ENCODE peak calls at places on chromosomes 16 and 17, in eight cellular contexts. One of them, this sample, is unnamed.
A peak's percentile ranks its signal among the peaks of the same experiment; 100 is the strongest.

GRCh38 chr17:17304521-17304985 is 1.4 kb downstream of the NT5M start:
- DNase-seq in effector memory CD4-positive, alpha-beta T cell: no peak
- DNase-seq in CD4-positive, CD25-positive, alpha-beta regulatory T cell: peak; percentile 46
- DNase-seq in neuronal stem cell: no peak
- DNase-seq in OCI-LY7: peak; percentile 65
- DNase-seq in colonic mucosa: no peak
- DNase-seq in MM.1S: peak; percentile 85
- DNase-seq in heart left ventricle: no peak
- DNase-seq in this sample: no peak

GRCh38 chr17:8470447-8471047 is 34.9 kb downstream of the NDEL1 start:
- DNase-seq in effector memory CD4-positive, alpha-beta T cell: no peak
- DNase-seq in CD4-positive, CD25-positive, alpha-beta regulatory T cell: no peak
- DNase-seq in MM.1S: no peak
- DNase-seq in OCI-LY7: no peak
- DNase-seq in neuronal stem cell: no peak
- DNase-seq in heart left ventricle: peak; percentile 47
- DNase-seq in colonic mucosa: no peak
- DNase-seq in this sample: peak; percentile 25

GRCh38 chr17:29862951-29863350 is 67.1 kb downstream of the SSH2 start:
- DNase-seq in MM.1S: no peak
- DNase-seq in colonic mucosa: no peak
- DNase-seq in OCI-LY7: no peak
- DNase-seq in effector memory CD4-positive, alpha-beta T cell: no peak
- DNase-seq in CD4-positive, CD25-positive, alpha-beta regulatory T cell: no peak
- DNase-seq in neuronal stem cell: no peak
- DNase-seq in heart left ventricle: no peak
- DNase-seq in this sample: no peak

GRCh38 chr16:60166-60565 is 6.5 kb downstream of the SNRNP25 start:
- DNase-seq in effector memory CD4-positive, alpha-beta T cell: no peak
- DNase-seq in CD4-positive, CD25-positive, alpha-beta regulatory T cell: no peak
- DNase-seq in neuronal stem cell: no peak
- DNase-seq in MM.1S: no peak
- DNase-seq in heart left ventricle: no peak
- DNase-seq in OCI-LY7: no peak
- DNase-seq in colonic mucosa: no peak
- DNase-seq in this sample: no peak

GRCh38 chr17:3802461-3803307 is 1.7 kb upstream of the ITGAE start:
- DNase-seq in CD4-positive, CD25-positive, alpha-beta regulatory T cell: no peak
- DNase-seq in effector memory CD4-positive, alpha-beta T cell: no peak
- DNase-seq in neuronal stem cell: no peak
- DNase-seq in heart left ventricle: no peak
- DNase-seq in colonic mucosa: no peak
- DNase-seq in MM.1S: no peak
- DNase-seq in OCI-LY7: no peak
- DNase-seq in this sample: no peak

GRCh38 chr17:79211061-79211770 is 136.6 kb downstream of the ENGASE start:
- DNase-seq in heart left ventricle: no peak
- DNase-seq in MM.1S: no peak
- DNase-seq in colonic mucosa: no peak
- DNase-seq in OCI-LY7: no peak
- DNase-seq in CD4-positive, CD25-positive, alpha-beta regulatory T cell: no peak
- DNase-seq in effector memory CD4-positive, alpha-beta T cell: no peak
- DNase-seq in neuronal stem cell: no peak
- DNase-seq in this sample: no peak

GRCh38 chr17:44970136-44970737 is 2.1 kb upstream of the C1QL1 start:
- DNase-seq in colonic mucosa: no peak
- DNase-seq in CD4-positive, CD25-positive, alpha-beta regulatory T cell: no peak
- DNase-seq in MM.1S: no peak
- DNase-seq in effector memory CD4-positive, alpha-beta T cell: no peak
- DNase-seq in neuronal stem cell: no peak
- DNase-seq in heart left ventricle: no peak
- DNase-seq in OCI-LY7: no peak
- DNase-seq in this sample: no peak

GRCh38 chr17:49508061-49508865 is 13.2 kb downstream of the NGFR start:
- DNase-seq in CD4-positive, CD25-positive, alpha-beta regulatory T cell: no peak
- DNase-seq in heart left ventricle: no peak
- DNase-seq in colonic mucosa: no peak
- DNase-seq in effector memory CD4-positive, alpha-beta T cell: no peak
- DNase-seq in MM.1S: no peak
- DNase-seq in neuronal stem cell: peak; percentile 56
- DNase-seq in OCI-LY7: no peak
- DNase-seq in this sample: no peak

GRCh38 chr17:63040816-63041215 is 74.8 kb downstream of the TANC2 start:
- DNase-seq in MM.1S: no peak
- DNase-seq in colonic mucosa: no peak
- DNase-seq in heart left ventricle: no peak
- DNase-seq in CD4-positive, CD25-positive, alpha-beta regulatory T cell: no peak
- DNase-seq in effector memory CD4-positive, alpha-beta T cell: no peak
- DNase-seq in OCI-LY7: no peak
- DNase-seq in neuronal stem cell: no peak
- DNase-seq in this sample: no peak

GRCh38 chr17:35742496-35742895 is 10.5 kb downstream of the GAS2L2 start:
- DNase-seq in MM.1S: no peak
- DNase-seq in effector memory CD4-positive, alpha-beta T cell: no peak
- DNase-seq in colonic mucosa: no peak
- DNase-seq in neuronal stem cell: no peak
- DNase-seq in CD4-positive, CD25-positive, alpha-beta regulatory T cell: no peak
- DNase-seq in OCI-LY7: no peak
- DNase-seq in heart left ventricle: no peak
- DNase-seq in this sample: no peak

GRCh38 chr16:26672206-26672605 is 394.5 kb upstream of the C16orf82 start:
- DNase-seq in heart left ventricle: no peak
- DNase-seq in effector memory CD4-positive, alpha-beta T cell: no peak
- DNase-seq in OCI-LY7: peak; percentile 25
- DNase-seq in MM.1S: no peak
- DNase-seq in CD4-positive, CD25-positive, alpha-beta regulatory T cell: no peak
- DNase-seq in neuronal stem cell: no peak
- DNase-seq in colonic mucosa: no peak
- DNase-seq in this sample: no peak

GRCh38 chr17:60086822-60087591 is 8.3 kb upstream of the HEATR6 start:
- DNase-seq in heart left ventricle: no peak
- DNase-seq in neuronal stem cell: no peak
- DNase-seq in CD4-positive, CD25-positive, alpha-beta regulatory T cell: no peak
- DNase-seq in OCI-LY7: no peak
- DNase-seq in MM.1S: no peak
- DNase-seq in colonic mucosa: no peak
- DNase-seq in effector memory CD4-positive, alpha-beta T cell: no peak
- DNase-seq in this sample: no peak

GRCh38 chr17:39196820-39197331 is 593 bp downstream of the CACNB1 start:
- DNase-seq in CD4-positive, CD25-positive, alpha-beta regulatory T cell: no peak
- DNase-seq in MM.1S: peak; percentile 90
- DNase-seq in OCI-LY7: peak; percentile 62
- DNase-seq in heart left ventricle: peak; percentile 28
- DNase-seq in neuronal stem cell: no peak
- DNase-seq in colonic mucosa: peak; percentile 58
- DNase-seq in effector memory CD4-positive, alpha-beta T cell: no peak
- DNase-seq in this sample: no peak

GRCh38 chr17:12193336-12193735 is 172.7 kb downstream of the MAP2K4 start:
- DNase-seq in heart left ventricle: no peak
- DNase-seq in effector memory CD4-positive, alpha-beta T cell: no peak
- DNase-seq in neuronal stem cell: no peak
- DNase-seq in CD4-positive, CD25-positive, alpha-beta regulatory T cell: no peak
- DNase-seq in MM.1S: no peak
- DNase-seq in OCI-LY7: no peak
- DNase-seq in colonic mucosa: no peak
- DNase-seq in this sample: no peak

GRCh38 chr17:48711128-48711527 is 11.2 kb downstream of the PRAC1 start:
- DNase-seq in heart left ventricle: no peak
- DNase-seq in CD4-positive, CD25-positive, alpha-beta regulatory T cell: no peak
- DNase-seq in colonic mucosa: no peak
- DNase-seq in OCI-LY7: no peak
- DNase-seq in effector memory CD4-positive, alpha-beta T cell: no peak
- DNase-seq in neuronal stem cell: no peak
- DNase-seq in MM.1S: no peak
- DNase-seq in this sample: no peak

DNA sequence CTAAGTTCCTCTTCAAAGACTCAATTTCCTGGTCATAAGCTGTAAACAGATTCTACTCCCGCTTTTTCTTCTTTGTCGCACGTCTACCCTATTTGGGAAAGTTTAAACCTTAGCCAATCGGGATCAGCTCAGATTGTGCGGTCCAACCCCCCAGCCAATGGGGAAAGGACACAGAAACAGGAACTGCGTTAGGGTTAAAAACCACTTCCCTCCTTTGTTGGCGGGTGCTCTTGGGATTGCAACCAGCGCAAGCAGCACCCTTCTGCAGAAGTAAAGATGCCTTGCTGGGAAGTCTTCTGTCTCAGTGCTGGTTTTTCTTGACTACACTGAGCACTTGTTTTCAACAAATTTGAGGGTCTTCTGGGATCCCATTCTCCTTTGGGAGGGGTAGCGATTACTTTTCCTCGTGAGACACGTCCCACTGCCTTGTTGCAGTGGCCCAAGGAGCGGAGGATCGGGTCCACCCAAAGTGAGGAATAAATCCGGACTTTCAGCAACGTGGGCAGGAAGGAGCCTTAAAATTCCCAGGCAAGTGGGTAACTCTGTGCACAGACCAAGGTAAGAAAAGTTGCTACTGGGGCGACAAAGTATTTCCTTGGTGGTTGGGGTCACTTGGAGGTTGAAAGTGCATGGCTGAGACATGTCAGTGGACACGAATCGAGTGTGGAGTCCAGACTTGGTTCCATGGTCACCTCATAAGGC is 1.0 kb upstream of the YPEL3 start:
- DNase-seq in colonic mucosa: no peak
- DNase-seq in neuronal stem cell: no peak
- DNase-seq in MM.1S: no peak
- DNase-seq in heart left ventricle: no peak
- DNase-seq in effector memory CD4-positive, alpha-beta T cell: no peak
- DNase-seq in CD4-positive, CD25-positive, alpha-beta regulatory T cell: no peak
- DNase-seq in OCI-LY7: peak; percentile 31
- DNase-seq in this sample: no peak
- H3K27ac ChIP-seq in colonic mucosa: peak overlapping the region; percentile 88
- H3K27ac ChIP-seq in neuronal stem cell: peak overlapping the region; percentile 90
- H3K27ac ChIP-seq in MM.1S: no peak overlapping the region
- H3K27ac ChIP-seq in heart left ventricle: peak overlapping the region; percentile 95
- H3K27ac ChIP-seq in effector memory CD4-positive, alpha-beta T cell: peak overlapping the region; percentile 69
- H3K27ac ChIP-seq in CD4-positive, CD25-positive, alpha-beta regulatory T cell: peak overlapping the region; percentile 83
- H3K27ac ChIP-seq in OCI-LY7: peak overlapping the region; percentile 52
- H3K27ac ChIP-seq in this sample: peak overlapping the region; percentile 96

DNA sequence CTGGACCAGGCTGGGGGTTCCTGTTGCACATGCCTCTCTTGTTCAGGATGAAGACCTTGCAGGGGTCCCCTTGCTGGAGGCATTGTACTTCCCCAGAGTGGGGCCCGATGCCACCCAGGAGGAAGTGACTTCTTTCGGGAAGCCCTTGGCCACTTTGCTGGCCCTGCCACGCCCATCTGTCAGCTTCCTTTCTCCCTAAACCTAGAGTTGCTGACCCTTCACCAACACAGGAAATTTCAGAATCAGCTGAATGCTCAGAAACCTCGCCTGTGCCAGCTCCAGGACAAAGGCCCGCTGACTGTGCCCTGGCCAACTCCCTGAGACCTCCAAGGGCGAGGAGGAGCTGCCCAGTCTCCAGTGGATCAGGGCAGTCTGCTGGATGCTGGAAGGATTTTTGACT is 26.7 kb downstream of the WNT9B start:
- DNase-seq in OCI-LY7: no peak
- DNase-seq in neuronal stem cell: no peak
- DNase-seq in heart left ventricle: peak; percentile 42
- DNase-seq in effector memory CD4-positive, alpha-beta T cell: no peak
- DNase-seq in CD4-positive, CD25-positive, alpha-beta regulatory T cell: no peak
- DNase-seq in MM.1S: no peak
- DNase-seq in colonic mucosa: no peak
- DNase-seq in this sample: no peak
- H3K27ac ChIP-seq in OCI-LY7: no peak overlapping the region
- H3K27ac ChIP-seq in neuronal stem cell: no peak overlapping the region
- H3K27ac ChIP-seq in heart left ventricle: no peak overlapping the region
- H3K27ac ChIP-seq in effector memory CD4-positive, alpha-beta T cell: no peak overlapping the region
- H3K27ac ChIP-seq in CD4-positive, CD25-positive, alpha-beta regulatory T cell: no peak overlapping the region
- H3K27ac ChIP-seq in MM.1S: no peak overlapping the region
- H3K27ac ChIP-seq in colonic mucosa: no peak overlapping the region
- H3K27ac ChIP-seq in this sample: no peak overlapping the region

GRCh38 chr16:55667753-55668152 is 12.0 kb downstream of the SLC6A2 start:
- DNase-seq in MM.1S: no peak
- DNase-seq in colonic mucosa: no peak
- DNase-seq in effector memory CD4-positive, alpha-beta T cell: no peak
- DNase-seq in neuronal stem cell: no peak
- DNase-seq in heart left ventricle: no peak
- DNase-seq in OCI-LY7: no peak
- DNase-seq in CD4-positive, CD25-positive, alpha-beta regulatory T cell: no peak
- DNase-seq in this sample: no peak
- H3K27ac ChIP-seq in MM.1S: no peak overlapping the region
- H3K27ac ChIP-seq in colonic mucosa: no peak overlapping the region
- H3K27ac ChIP-seq in effector memory CD4-positive, alpha-beta T cell: no peak overlapping the region
- H3K27ac ChIP-seq in neuronal stem cell: no peak overlapping the region
- H3K27ac ChIP-seq in heart left ventricle: no peak overlapping the region
- H3K27ac ChIP-seq in OCI-LY7: no peak overlapping the region
- H3K27ac ChIP-seq in CD4-positive, CD25-positive, alpha-beta regulatory T cell: no peak overlapping the region
- H3K27ac ChIP-seq in this sample: no peak overlapping the region

GRCh38 chr17:77476006-77476405 is 335.2 kb downstream of the SEC14L1 start:
- DNase-seq in MM.1S: peak; percentile 4
- DNase-seq in CD4-positive, CD25-positive, alpha-beta regulatory T cell: no peak
- DNase-seq in OCI-LY7: no peak
- DNase-seq in effector memory CD4-positive, alpha-beta T cell: no peak
- DNase-seq in heart left ventricle: no peak
- DNase-seq in neuronal stem cell: no peak
- DNase-seq in colonic mucosa: no peak
- DNase-seq in this sample: no peak
- H3K27ac ChIP-seq in MM.1S: no peak overlapping the region
- H3K27ac ChIP-seq in CD4-positive, CD25-positive, alpha-beta regulatory T cell: peak overlapping the region; percentile 71
- H3K27ac ChIP-seq in OCI-LY7: peak overlapping the region; percentile 91
- H3K27ac ChIP-seq in effector memory CD4-positive, alpha-beta T cell: peak overlapping the region; percentile 71
- H3K27ac ChIP-seq in heart left ventricle: peak overlapping the region; percentile 73
- H3K27ac ChIP-seq in neuronal stem cell: no peak overlapping the region
- H3K27ac ChIP-seq in colonic mucosa: peak overlapping the region; percentile 55
- H3K27ac ChIP-seq in this sample: no peak overlapping the region

GRCh38 chr16:70433456-70434103 is 5.3 kb downstream of the ST3GAL2 start:
- DNase-seq in colonic mucosa: no peak
- DNase-seq in CD4-positive, CD25-positive, alpha-beta regulatory T cell: no peak
- DNase-seq in MM.1S: no peak
- DNase-seq in OCI-LY7: peak; percentile 25
- DNase-seq in effector memory CD4-positive, alpha-beta T cell: no peak
- DNase-seq in neuronal stem cell: no peak
- DNase-seq in heart left ventricle: peak; percentile 70
- DNase-seq in this sample: no peak
- H3K27ac ChIP-seq in colonic mucosa: peak overlapping the region; percentile 23
- H3K27ac ChIP-seq in CD4-positive, CD25-positive, alpha-beta regulatory T cell: no peak overlapping the region
- H3K27ac ChIP-seq in MM.1S: peak overlapping the region; percentile 68
- H3K27ac ChIP-seq in OCI-LY7: peak overlapping the region; percentile 100
- H3K27ac ChIP-seq in effector memory CD4-positive, alpha-beta T cell: no peak overlapping the region
- H3K27ac ChIP-seq in neuronal stem cell: no peak overlapping the region
- H3K27ac ChIP-seq in heart left ventricle: peak overlapping the region; percentile 56
- H3K27ac ChIP-seq in this sample: no peak overlapping the region

DNA sequence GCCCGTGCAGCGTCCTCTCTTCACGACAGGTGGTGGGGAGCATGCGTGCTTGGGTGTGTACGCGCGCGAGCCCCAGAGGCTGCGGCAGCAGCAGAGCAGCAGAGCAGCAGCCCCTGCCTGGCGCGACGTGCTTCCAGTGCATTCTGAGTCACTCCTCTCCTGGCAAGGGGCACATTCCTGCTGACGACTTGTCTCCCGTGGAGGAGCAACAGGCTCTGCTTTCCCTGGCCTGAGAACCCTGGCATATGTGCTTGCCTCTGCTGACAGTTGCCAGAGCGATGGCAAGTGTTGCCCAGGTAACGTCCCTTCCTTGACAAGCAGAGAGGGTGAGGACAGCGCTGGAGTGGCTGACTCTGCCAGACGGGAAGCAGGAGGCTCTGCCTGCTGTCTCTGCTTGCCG is 133.8 kb upstream of the PLCG2 start:
- DNase-seq in colonic mucosa: no peak
- DNase-seq in MM.1S: no peak
- DNase-seq in OCI-LY7: no peak
- DNase-seq in CD4-positive, CD25-positive, alpha-beta regulatory T cell: no peak
- DNase-seq in neuronal stem cell: no peak
- DNase-seq in heart left ventricle: peak; percentile 35
- DNase-seq in effector memory CD4-positive, alpha-beta T cell: no peak
- DNase-seq in this sample: no peak
- H3K27ac ChIP-seq in colonic mucosa: no peak overlapping the region
- H3K27ac ChIP-seq in MM.1S: no peak overlapping the region
- H3K27ac ChIP-seq in OCI-LY7: no peak overlapping the region
- H3K27ac ChIP-seq in CD4-positive, CD25-positive, alpha-beta regulatory T cell: no peak overlapping the region
- H3K27ac ChIP-seq in neuronal stem cell: no peak overlapping the region
- H3K27ac ChIP-seq in heart left ventricle: no peak overlapping the region
- H3K27ac ChIP-seq in effector memory CD4-positive, alpha-beta T cell: no peak overlapping the region
- H3K27ac ChIP-seq in this sample: peak overlapping the region; percentile 5

This sample was measured in caudate nucleus.